ENCODE peak calls at places on chromosomes 4 and X, in ten cellular contexts. F, E, I, G, R, T, N, A, M and V are unnamed samples. For H3K36me3, the result is how much of the 10 kb centered on the place peaks cover.

GRCh38 chrX:133983974-133984578 is 1.3 kb downstream of the GPC3 start:
- DNase-seq in I (peak), N (no peak), R (no peak), M (no peak), E (no peak), A (no peak), T (no peak), G (no peak), F (no peak), V (no peak)

GRCh38 chr4:26238782-26239647 is 81.8 kb upstream of the RBPJ start:
- DNase-seq in M (no peak), T (no peak), A (no peak), N (no peak), E (no peak), F (peak), R (no peak), I (no peak), G (peak), V (no peak)

GRCh38 chrX:104137496-104137895 is 19.3 kb downstream of the SLC25A53 start:
- DNase-seq in E (no peak), A (no peak), T (no peak), G (no peak), F (no peak), N (no peak), I (no peak), R (no peak), M (no peak), V (no peak)

GRCh38 chrX:107119281-107119680 is 659 bp upstream of the RBM41 start:
- DNase-seq in M (no peak), G (no peak), F (no peak), A (no peak), I (no peak), N (no peak), R (no peak), E (no peak), T (no peak), V (no peak)

GRCh38 chrX:41526925-41527324 is 79.8 kb downstream of the NYX start:
- DNase-seq in E (no peak), I (no peak), A (no peak), F (no peak), G (peak), N (no peak), T (no peak), R (no peak), M (no peak), V (no peak)

GRCh38 chr4:80098635-80099034 is 25.6 kb upstream of the ANTXR2 start:
- DNase-seq in M (no peak), R (no peak), A (no peak), T (no peak), G (no peak), N (no peak), I (no peak), E (no peak), F (no peak), V (no peak)

GRCh38 chr4:40264497-40264896 is 67.7 kb downstream of the RHOH start:
- DNase-seq in M (no peak), T (no peak), A (no peak), R (no peak), F (no peak), E (no peak), G (peak), N (no peak), I (no peak), V (no peak)

GRCh38 chr4:7929530-7929951 is 10.1 kb downstream of the AFAP1 start:
- DNase-seq in T (no peak), N (peak), E (peak), A (no peak), G (no peak), M (no peak), F (peak), I (no peak), R (peak), V (no peak)

GRCh38 chrX:135931644-135932487 is 38.4 kb downstream of the SAGE1 start:
- DNase-seq in R (peak), N (peak), T (peak), A (no peak), G (peak), F (no peak), I (no peak), M (peak), E (peak), V (no peak)

GRCh38 chr4:156827519-156827918 is 144.1 kb downstream of the PDGFC start:
- DNase-seq in G (no peak), A (no peak), R (no peak), T (no peak), F (no peak), I (no peak), N (no peak), E (no peak), M (no peak), V (no peak)

GRCh38 chr4:89172865-89173264 is 61.5 kb downstream of the TIGD2 start:
- DNase-seq in R (no peak), E (no peak), N (no peak), M (no peak), T (no peak), G (no peak), I (no peak), A (no peak), F (no peak), V (no peak)

GRCh38 chr4:48369771-48370170 is 28.4 kb downstream of the SLAIN2 start:
- DNase-seq in E (no peak), I (no peak), T (no peak), M (no peak), G (no peak), N (no peak), F (no peak), R (no peak), A (no peak), V (no peak)

GRCh38 chr4:16222957-16223527 is 3.2 kb downstream of the TAPT1 start:
- DNase-seq in M (no peak), F (no peak), R (no peak), N (no peak), A (no peak), T (no peak), G (peak), E (no peak), I (no peak), V (no peak)

GRCh38 chr4:147354271-147354670 is 126.6 kb upstream of the EDNRA start:
- DNase-seq in A (no peak), T (no peak), F (no peak), I (no peak), N (no peak), E (no peak), M (no peak), G (no peak), R (no peak), V (no peak)

GRCh38 chr4:139704915-139705485 is 39.4 kb downstream of the MGST2 start:
- DNase-seq in I (no peak), T (no peak), M (no peak), A (no peak), E (no peak), G (peak), F (no peak), N (no peak), R (no peak), V (no peak)
- TF ChIP-seq CTCF in I (peak), T (peak), M (no peak), A (no peak), E (no peak), G (no peak), F (no peak), N (no peak), R (no peak), V (no peak)

DNA sequence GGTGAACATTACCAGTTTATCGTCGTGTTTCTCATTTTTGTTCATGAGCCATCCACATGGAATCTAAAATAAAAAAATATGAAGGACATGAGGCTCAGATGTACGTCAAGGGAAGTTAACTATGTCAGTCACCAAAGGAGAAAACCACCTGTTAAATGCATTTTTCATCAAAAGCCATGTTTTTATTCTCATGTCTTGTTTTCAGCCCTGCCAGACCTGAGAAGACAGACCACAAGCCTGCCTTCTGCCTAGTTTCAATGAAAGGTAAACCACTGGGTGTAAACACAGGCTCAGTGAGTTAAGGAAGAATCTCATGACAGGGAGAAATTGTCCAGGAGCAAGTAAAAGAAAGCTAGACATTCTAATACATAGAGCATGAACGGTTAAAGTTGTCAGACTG is 52.3 kb upstream of the TNIP3 start:
- DNase-seq in M (no peak), T (no peak), G (no peak), I (no peak), E (no peak), A (no peak), R (no peak), N (no peak), F (no peak), V (no peak)
- H3K36me3 ChIP-seq in M (under half), T (under half), G (under half), I (under half), E (under half), A (under half), R (under half), N (under half), F (under half), V (under half)

GRCh38 chr4:10527438-10527837 is 70.2 kb upstream of the ZNF518B start:
- DNase-seq in T (no peak), M (no peak), G (no peak), R (no peak), I (no peak), E (no peak), N (no peak), A (no peak), F (no peak), V (no peak)

GRCh38 chr4:10532155-10532554 is 74.9 kb upstream of the ZNF518B start:
- DNase-seq in A (no peak), T (no peak), M (no peak), F (no peak), R (no peak), I (no peak), E (no peak), N (no peak), G (no peak), V (no peak)

GRCh38 chr4:10526431-10527222 is 69.4 kb upstream of the ZNF518B start:
- DNase-seq in I (no peak), G (no peak), T (no peak), F (no peak), M (no peak), R (no peak), E (no peak), N (no peak), A (no peak), V (no peak)

GRCh38 chr4:10529256-10529890 is 72.1 kb upstream of the ZNF518B start:
- DNase-seq in N (no peak), A (no peak), R (no peak), F (no peak), T (peak), M (no peak), G (no peak), I (no peak), E (no peak), V (no peak)

DNA sequence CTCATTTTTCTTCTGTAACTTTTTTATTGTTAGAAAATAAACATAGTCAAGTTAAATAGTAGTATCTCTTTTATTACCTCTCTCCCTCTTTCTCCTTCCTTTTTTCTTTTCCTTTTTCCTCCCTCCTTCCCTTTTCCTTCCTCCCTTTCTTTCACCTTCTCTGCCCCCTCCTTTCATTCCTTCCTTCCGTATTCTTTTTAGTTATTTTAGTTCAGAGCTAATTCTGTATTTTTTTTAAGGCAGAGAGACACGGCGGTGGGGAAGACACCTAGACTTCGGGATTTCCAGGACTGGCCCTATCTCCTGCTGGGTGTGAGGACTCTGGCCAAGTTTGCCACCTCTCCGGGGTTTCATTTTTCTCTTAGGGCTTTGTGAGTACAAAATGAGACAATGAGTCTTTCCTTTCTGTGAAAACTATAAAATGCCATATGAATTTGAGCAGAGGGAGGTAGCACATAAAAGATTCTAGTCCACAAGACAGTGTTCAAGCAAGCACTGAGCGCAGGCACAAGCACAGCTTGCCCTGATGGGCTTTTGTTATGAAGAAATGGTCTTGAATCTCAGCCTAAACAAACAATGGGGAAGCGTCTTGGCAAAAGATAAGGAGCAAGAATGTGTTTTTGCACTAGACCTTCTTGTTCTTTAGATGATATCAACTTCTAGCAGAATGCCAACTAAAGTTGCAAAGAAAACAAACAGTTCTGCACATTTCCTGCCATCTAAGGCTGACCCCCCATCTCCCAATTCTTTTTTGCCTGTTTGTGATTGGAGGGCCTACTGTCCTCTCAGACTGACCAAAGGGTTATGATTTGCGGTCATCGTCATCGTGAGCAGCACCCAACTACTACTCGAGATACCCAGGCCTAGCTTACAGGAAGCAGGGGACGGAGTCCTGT is 72.9 kb upstream of the ZNF518B start:
- DNase-seq in G (no peak), R (no peak), M (no peak), F (no peak), N (no peak), I (no peak), A (no peak), T (no peak), E (no peak), V (no peak)
- TF ChIP-seq POLR2A in G (no peak), R (no peak), M (no peak), F (no peak), N (no peak), I (no peak), A (no peak), T (no peak), E (no peak), V (no peak)

GRCh38 chrX:123085311-123085940 is 98.7 kb upstream of the GRIA3 start:
- DNase-seq in N (no peak), M (no peak), A (no peak), E (peak), I (no peak), T (no peak), G (no peak), F (no peak), R (no peak), V (no peak)

GRCh38 chrX:123087326-123087725 is 96.8 kb upstream of the GRIA3 start:
- DNase-seq in T (no peak), F (no peak), I (no peak), N (no peak), R (no peak), A (no peak), E (no peak), M (no peak), G (no peak), V (no peak)

GRCh38 chrX:123086768-123087167 is 97.3 kb upstream of the GRIA3 start:
- DNase-seq in M (no peak), N (no peak), I (no peak), R (no peak), G (no peak), E (no peak), A (no peak), F (no peak), T (no peak), V (no peak)

GRCh38 chrX:123083924-123084323 is 100.2 kb upstream of the GRIA3 start:
- DNase-seq in G (no peak), E (no peak), N (no peak), A (no peak), R (no peak), I (no peak), M (no peak), T (no peak), F (no peak), V (no peak)

DNA sequence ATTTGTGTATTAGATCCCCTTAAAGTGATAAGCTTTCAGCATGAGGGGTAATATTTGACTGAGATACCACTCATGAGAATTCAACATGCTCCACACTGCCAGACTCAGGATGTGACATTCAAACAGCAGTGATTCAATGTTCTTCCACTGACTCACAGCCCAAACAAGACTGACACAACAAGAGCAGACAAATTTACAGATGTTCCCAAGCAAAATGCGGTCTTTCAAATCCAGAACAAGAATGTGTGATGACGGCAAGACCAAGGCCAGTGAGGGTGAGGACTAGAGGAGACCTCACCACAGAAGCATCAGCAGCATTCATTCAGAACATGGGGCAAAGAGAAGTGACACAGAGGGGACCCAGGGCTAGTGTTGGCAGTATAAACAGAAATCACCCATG is 99.3 kb upstream of the GRIA3 start:
- DNase-seq in N (no peak), E (no peak), A (no peak), M (no peak), R (no peak), F (no peak), G (no peak), I (no peak), T (no peak), V (no peak)
- TF ChIP-seq CTCF in N (no peak), E (no peak), A (no peak), M (no peak), R (no peak), F (no peak), G (no peak), I (no peak), T (no peak), V (no peak)

GRCh38 chrX:120603707-120604358 is at the start of gene MCTS1:
- DNase-seq in N (peak), T (peak), G (peak), I (peak), R (peak), A (peak), E (peak), M (peak), F (peak), V (peak)

DNA sequence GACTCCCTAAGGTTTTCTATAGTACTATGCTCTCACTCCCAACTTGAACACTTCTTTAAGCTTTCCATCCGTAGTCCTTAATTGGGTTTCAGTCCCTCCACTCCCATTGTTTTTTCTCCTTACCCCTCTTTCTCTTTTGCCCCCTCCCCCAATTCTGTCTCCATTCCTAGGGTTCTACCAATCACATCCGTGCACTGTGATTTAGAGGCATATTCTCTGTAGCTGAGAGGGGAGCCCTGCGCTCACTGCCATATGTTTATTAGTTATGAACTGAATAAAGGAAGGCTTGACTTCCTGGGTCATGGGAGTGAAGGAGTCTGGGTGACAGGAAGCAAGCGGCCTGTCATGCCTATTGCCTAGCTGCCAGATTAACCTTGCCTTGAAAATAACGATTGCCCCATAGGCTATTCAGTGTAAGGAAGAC is 470 bp downstream of the MCTS1 start:
- DNase-seq in G (peak), A (no peak), F (no peak), I (no peak), M (no peak), T (no peak), R (peak), N (no peak), E (no peak), V (no peak)
- H3K36me3 ChIP-seq in G (under half), A (under half), F (under half), I (under half), M (under half), T (under half), R (under half), N (under half), E (under half), V (under half)

DNA sequence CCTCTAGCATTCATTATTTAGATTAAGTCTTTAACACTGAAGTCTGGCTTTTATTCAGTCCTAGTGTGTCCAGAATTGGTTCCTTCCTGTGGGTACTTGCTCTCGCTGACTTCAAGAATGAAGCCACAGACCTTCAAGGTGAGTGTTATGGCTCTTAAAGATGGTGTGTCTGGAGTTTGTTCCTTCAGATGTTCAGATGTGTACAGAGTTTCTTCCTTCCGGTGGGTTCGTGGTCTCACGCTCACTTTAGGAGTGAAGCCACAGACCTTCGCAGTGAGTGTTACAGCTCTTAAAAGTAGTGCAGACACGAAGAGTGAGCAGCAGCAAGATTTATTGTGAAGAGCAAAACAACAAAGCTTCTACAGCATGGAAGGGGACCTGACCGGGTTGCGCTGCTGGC is 860.6 kb downstream of the STIM2 start:
- DNase-seq in A (no peak), F (no peak), E (no peak), M (no peak), G (no peak), N (no peak), T (no peak), R (no peak), I (no peak), V (no peak)
- TF ChIP-seq POLR2A in A (no peak), F (no peak), E (no peak), M (no peak), G (no peak), N (no peak), T (no peak), R (no peak), I (no peak), V (no peak)

DNA sequence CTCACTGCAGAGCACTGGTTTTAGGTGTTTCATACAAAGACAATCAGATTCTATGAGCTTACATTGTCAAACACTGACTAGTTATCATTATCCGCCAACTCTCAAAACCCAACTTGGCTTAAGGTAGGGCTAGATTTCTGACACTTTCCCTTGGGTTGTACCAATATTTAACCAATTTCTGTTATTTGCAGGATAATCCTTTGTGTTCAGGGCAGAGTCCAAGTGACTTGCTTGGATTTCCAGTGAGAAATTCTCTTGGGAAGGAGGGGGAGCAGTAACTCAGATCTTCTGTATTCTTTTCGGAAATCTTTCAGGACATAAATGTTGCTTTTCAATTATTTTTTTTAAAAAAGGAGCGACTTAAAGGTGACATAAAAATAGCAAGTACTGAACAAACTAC is 23.1 kb downstream of the DGKK start:
- DNase-seq in N (no peak), G (no peak), I (no peak), R (no peak), E (no peak), T (no peak), A (no peak), F (no peak), M (no peak), V (no peak)
- TF ChIP-seq CTCF in N (no peak), G (no peak), I (no peak), R (no peak), E (no peak), T (no peak), A (no peak), F (no peak), M (no peak), V (no peak)

GRCh38 chr4:30386266-30386895 is 333.8 kb upstream of the PCDH7 start:
- DNase-seq in N (no peak), R (no peak), E (no peak), I (no peak), M (no peak), T (no peak), A (no peak), G (peak), F (no peak), V (no peak)

GRCh38 chr4:30380404-30380998 is 339.7 kb upstream of the PCDH7 start:
- DNase-seq in G (peak), N (peak), I (no peak), T (no peak), A (no peak), R (no peak), M (no peak), F (no peak), E (peak), V (no peak)

DNA sequence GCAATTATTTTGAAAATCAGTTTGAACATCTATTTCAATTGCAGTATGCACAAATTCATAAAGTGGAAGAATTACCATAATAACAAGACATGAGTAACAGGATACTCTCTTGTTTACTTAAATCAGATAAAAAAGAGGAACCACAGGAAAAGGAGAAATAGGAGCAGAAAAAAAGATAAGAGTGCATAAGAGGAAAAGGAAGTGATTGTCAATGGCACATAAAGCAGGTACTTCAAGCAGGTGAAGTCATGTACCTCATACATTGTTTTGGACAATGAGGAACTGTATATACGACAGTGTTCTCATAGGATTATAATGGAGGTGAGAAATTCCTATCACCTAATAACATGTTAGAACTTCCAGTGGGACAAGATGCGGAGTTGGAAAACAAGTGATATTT is 334.5 kb upstream of the PCDH7 start:
- DNase-seq in I (no peak), A (no peak), R (no peak), G (peak), E (no peak), M (no peak), T (no peak), F (no peak), N (no peak), V (no peak)
- H3K36me3 ChIP-seq in I (under half), A (under half), R (under half), G (under half), E (under half), M (under half), T (under half), F (under half), N (under half), V (under half)